ENCODE peak calls at places on chromosomes 5 and 9, in eight cellular contexts. H is HFFc6, C is nephron progenitor cell, P is PC-3, M is adrenal gland, B is type B pancreatic cell, E is omental fat pad, O is GM13977. F is an unnamed sample.

GRCh38 chr5:65013141-65013540 is 244.4 kb downstream of the CWC27 start:
- DNase-seq in H (peak; percentile 11), B (no peak), O (no peak), C (no peak), E (no peak), M (no peak), P (no peak), F (no peak)

GRCh38 chr5:106699198-106699597 is 971.5 kb downstream of the EFNA5 start:
- DNase-seq in O (no peak), H (no peak), B (no peak), M (no peak), E (no peak), C (peak; percentile 3), P (peak; percentile 25), F (no peak)

GRCh38 chr9:104494808-104495207 is 9.3 kb upstream of the OR13F1 start:
- DNase-seq in O (no peak), H (no peak), P (peak; percentile 33), C (no peak), B (no peak), M (no peak), E (no peak), F (no peak)

GRCh38 chr5:151905639-151906038 is 19.0 kb downstream of the GLRA1 start:
- DNase-seq in M (no peak), P (peak; percentile 41), C (no peak), B (no peak), E (no peak), H (peak; percentile 43), O (no peak), F (no peak)

GRCh38 chr9:69649566-69650260 is 22.5 kb downstream of the APBA1 start:
- DNase-seq in H (peak; percentile 54), M (no peak), B (no peak), C (no peak), O (no peak), P (no peak), E (no peak), F (no peak)

GRCh38 chr9:69916950-69917349 is 96.3 kb downstream of the CFAP95 start:
- DNase-seq in M (no peak), P (peak; percentile 75), C (no peak), O (no peak), E (no peak), H (no peak), B (no peak), F (no peak)

GRCh38 chr5:100646011-100646410 is 110.8 kb downstream of the FAM174A start:
- DNase-seq in P (no peak), E (no peak), M (no peak), O (no peak), B (no peak), H (no peak), C (peak; percentile 2), F (no peak)

GRCh38 chr5:55039843-55040242 is 15.8 kb downstream of the GZMK start:
- DNase-seq in C (no peak), O (no peak), P (no peak), M (no peak), B (no peak), E (no peak), H (no peak), F (no peak)

GRCh38 chr5:157108961-157109360 is at the start of gene HAVCR2:
- DNase-seq in H (no peak), O (peak; percentile 40), B (no peak), M (peak; percentile 41), P (no peak), E (no peak), C (no peak), F (peak; percentile 88)

GRCh38 chr5:95892784-95893354 is 68.8 kb downstream of the ELL2 start:
- DNase-seq in M (peak; percentile 53), P (peak; percentile 56), E (no peak), O (no peak), B (no peak), H (peak; percentile 41), C (no peak), F (peak; percentile 53)

GRCh38 chr5:72947523-72947922 is 8.3 kb upstream of the FCHO2 start:
- DNase-seq in E (no peak), P (no peak), C (no peak), M (no peak), B (no peak), O (no peak), H (no peak), F (no peak)

GRCh38 chr9:134163374-134164196 is 779 bp downstream of the RNU6ATAC start:
- DNase-seq in O (peak; percentile 69), B (no peak), M (peak; percentile 77), P (peak; percentile 50), H (peak; percentile 49), E (peak; percentile 37), C (peak; percentile 52), F (peak; percentile 77)

GRCh38 chr9:108727580-108728056 is 128.2 kb downstream of the ACTL7B start:
- DNase-seq in P (no peak), O (no peak), H (no peak), E (no peak), B (no peak), M (peak; percentile 21), C (no peak), F (no peak)

GRCh38 chr9:90898229-90898628 is 96.6 kb downstream of the SYK start:
- DNase-seq in E (no peak), M (no peak), P (peak; percentile 6), H (peak; percentile 18), C (no peak), B (no peak), O (no peak), F (no peak)

GRCh38 chr9:90901933-90902332 is 100.3 kb downstream of the SYK start:
- DNase-seq in E (no peak), O (no peak), C (no peak), P (no peak), M (no peak), B (no peak), H (no peak), F (peak; percentile 25)

GRCh38 chr9:90903731-90904422 is 102.3 kb downstream of the SYK start:
- DNase-seq in P (no peak), M (no peak), E (no peak), O (no peak), B (no peak), H (no peak), C (no peak), F (no peak)

GRCh38 chr9:90899287-90899686 is 97.7 kb downstream of the SYK start:
- DNase-seq in M (no peak), E (no peak), O (no peak), H (no peak), P (no peak), C (no peak), B (no peak), F (no peak)

DNA sequence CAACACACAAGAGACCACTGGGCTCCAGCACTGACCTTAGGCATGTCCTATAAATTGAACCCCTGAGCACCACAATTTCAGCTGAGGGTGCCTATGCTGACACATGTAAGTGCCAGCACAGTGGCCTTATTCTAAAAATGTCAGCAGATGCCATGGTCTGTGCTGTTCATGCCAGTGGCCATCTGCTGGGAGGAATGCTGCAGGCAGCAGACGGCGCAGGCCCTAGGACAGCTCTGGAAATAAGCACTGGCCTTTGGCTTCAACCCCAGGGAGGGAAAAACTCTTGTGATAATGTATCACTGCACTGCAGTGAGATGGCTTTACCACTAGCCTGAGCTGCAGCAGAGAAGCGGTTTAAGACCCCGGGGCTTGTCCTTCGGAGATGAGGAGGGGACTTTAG is 98.5 kb downstream of the SYK start:
- DNase-seq in O (no peak), B (no peak), E (no peak), H (peak; percentile 22), C (no peak), M (no peak), P (no peak), F (no peak)
- TF ChIP-seq CTCF in O (no peak), B (peak; percentile 46), E (no peak), H (peak; percentile 64), C (peak; percentile 24), M (peak; percentile 36), P (no peak), F (no peak)

DNA sequence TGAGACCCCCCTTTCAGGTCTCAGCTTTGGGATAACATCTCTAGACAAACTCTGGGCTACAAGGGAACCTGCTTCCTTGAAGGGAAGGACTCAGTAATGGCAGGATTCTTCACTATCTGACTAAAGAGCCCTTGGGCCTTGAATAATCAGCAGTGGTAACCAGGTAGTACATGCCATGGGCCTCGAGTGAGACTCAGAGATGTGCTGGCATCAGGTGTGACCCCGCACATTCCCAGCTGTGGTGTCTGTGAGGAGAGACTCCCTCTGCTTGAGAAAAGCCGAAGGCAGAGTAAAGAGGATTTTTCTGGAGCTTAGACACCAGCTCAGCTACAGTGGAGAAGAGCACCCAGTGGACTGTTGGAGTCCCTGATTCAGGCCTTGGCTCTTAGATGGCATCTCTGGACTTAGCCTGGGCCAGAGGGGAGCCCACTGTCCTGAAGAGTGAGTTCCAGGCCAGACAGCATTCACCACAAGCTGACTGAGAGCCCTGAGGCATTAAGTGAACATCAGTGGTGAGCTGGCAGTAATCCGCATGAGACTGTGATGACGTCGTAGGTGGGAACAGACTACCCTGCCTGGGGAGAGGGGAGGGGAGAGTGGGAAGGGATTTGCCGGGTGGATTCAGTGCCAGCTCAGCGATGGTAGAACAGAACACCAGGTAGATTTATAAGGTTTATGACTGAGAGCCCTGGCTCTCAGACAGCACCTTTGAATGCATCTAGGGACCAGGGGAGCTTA is 5.3 kb upstream of the ZNF782 start:
- DNase-seq in O (no peak), H (peak; percentile 87), E (no peak), P (peak; percentile 94), M (no peak), B (no peak), C (no peak), F (no peak)
- TF ChIP-seq CTCF in O (no peak), H (no peak), E (no peak), P (no peak), M (no peak), B (no peak), C (no peak), F (no peak)

GRCh38 chr9:81687521-81688261 is 1.7 kb downstream of the TLE1 start:
- DNase-seq in C (peak; percentile 63), P (peak; percentile 23), H (no peak), M (peak; percentile 75), E (no peak), B (no peak), O (peak; percentile 25), F (peak; percentile 6)

GRCh38 chr9:81683704-81684103 is 5.6 kb downstream of the TLE1 start:
- DNase-seq in C (no peak), O (no peak), M (no peak), B (no peak), H (no peak), E (no peak), P (no peak), F (no peak)

GRCh38 chr9:81683214-81683613 is 6.1 kb downstream of the TLE1 start:
- DNase-seq in E (no peak), O (no peak), C (no peak), P (no peak), M (no peak), H (no peak), B (no peak), F (no peak)

GRCh38 chr9:81686614-81687520 is 2.5 kb downstream of the TLE1 start:
- DNase-seq in P (peak; percentile 79), B (peak; percentile 84), O (peak; percentile 49), E (peak; percentile 52), M (peak; percentile 90), H (peak; percentile 66), C (peak; percentile 83), F (peak; percentile 56)

GRCh38 chr9:81685763-81686613 is 3.4 kb downstream of the TLE1 start:
- DNase-seq in P (peak; percentile 80), M (no peak), H (peak; percentile 44), C (no peak), E (no peak), B (no peak), O (no peak), F (no peak)
- TF ChIP-seq CTCF in P (no peak), M (no peak), H (peak; percentile 55), C (no peak), E (no peak), B (peak; percentile 42), O (no peak), F (no peak)

GRCh38 chr5:29370248-29370647 is 1823.2 kb upstream of the CDH6 start:
- DNase-seq in E (no peak), M (no peak), B (no peak), H (no peak), P (no peak), C (no peak), O (no peak), F (no peak)

GRCh38 chr5:29367176-29367833 is 1826.2 kb upstream of the CDH6 start:
- DNase-seq in M (no peak), P (peak; percentile 49), B (no peak), E (no peak), C (no peak), O (no peak), H (no peak), F (no peak)
- TF ChIP-seq CTCF in M (no peak), P (peak; percentile 73), B (peak; percentile 63), E (no peak), C (no peak), O (peak; percentile 31), H (no peak), F (no peak)